ENCODE peak calls at places on chromosomes 13 and 19, in ten cellular contexts. One of them, this sample, is unnamed.

GRCh38 chr13:51721485-51721884 is 82.5 kb downstream of the DHRS12 start:
- DNase-seq in heart left ventricle: no peak
- DNase-seq in right lobe of liver: no peak
- DNase-seq in stomach: no peak
- DNase-seq in MM.1S: peak; percentile 8
- DNase-seq in PC-9: no peak
- DNase-seq in left lung: no peak
- DNase-seq in lower lobe of right lung: no peak
- DNase-seq in colonic mucosa: no peak
- DNase-seq in adrenal gland: peak; percentile 58
- DNase-seq in this sample: no peak

GRCh38 chr19:10019246-10019645 is 6.0 kb downstream of the RDH8 start:
- DNase-seq in stomach: no peak
- DNase-seq in PC-9: no peak
- DNase-seq in left lung: no peak
- DNase-seq in heart left ventricle: no peak
- DNase-seq in MM.1S: no peak
- DNase-seq in colonic mucosa: no peak
- DNase-seq in adrenal gland: no peak
- DNase-seq in right lobe of liver: no peak
- DNase-seq in lower lobe of right lung: no peak
- DNase-seq in this sample: no peak

GRCh38 chr13:110305544-110305943 is 1.4 kb downstream of the COL4A1 start:
- DNase-seq in heart left ventricle: no peak
- DNase-seq in colonic mucosa: no peak
- DNase-seq in stomach: no peak
- DNase-seq in MM.1S: no peak
- DNase-seq in adrenal gland: no peak
- DNase-seq in left lung: no peak
- DNase-seq in lower lobe of right lung: no peak
- DNase-seq in PC-9: no peak
- DNase-seq in right lobe of liver: no peak
- DNase-seq in this sample: no peak

GRCh38 chr13:27997904-27998522 is 9.5 kb upstream of the URAD start:
- DNase-seq in colonic mucosa: peak; percentile 59
- DNase-seq in heart left ventricle: no peak
- DNase-seq in PC-9: no peak
- DNase-seq in lower lobe of right lung: no peak
- DNase-seq in stomach: peak; percentile 54
- DNase-seq in right lobe of liver: no peak
- DNase-seq in left lung: no peak
- DNase-seq in adrenal gland: peak; percentile 16
- DNase-seq in MM.1S: peak; percentile 67
- DNase-seq in this sample: peak; percentile 49

GRCh38 chr13:113900646-113901045 is 36.8 kb upstream of the GAS6 start:
- DNase-seq in right lobe of liver: no peak
- DNase-seq in PC-9: no peak
- DNase-seq in heart left ventricle: no peak
- DNase-seq in colonic mucosa: no peak
- DNase-seq in left lung: no peak
- DNase-seq in MM.1S: no peak
- DNase-seq in adrenal gland: no peak
- DNase-seq in stomach: no peak
- DNase-seq in lower lobe of right lung: no peak
- DNase-seq in this sample: no peak

GRCh38 chr19:19444694-19445155 is 39.2 kb downstream of the GATAD2A start:
- DNase-seq in colonic mucosa: no peak
- DNase-seq in right lobe of liver: no peak
- DNase-seq in stomach: peak; percentile 56
- DNase-seq in lower lobe of right lung: no peak
- DNase-seq in heart left ventricle: no peak
- DNase-seq in left lung: no peak
- DNase-seq in adrenal gland: peak; percentile 27
- DNase-seq in PC-9: no peak
- DNase-seq in MM.1S: no peak
- DNase-seq in this sample: no peak

GRCh38 chr19:51971624-51972023 is 15.0 kb downstream of the ZNF350 start:
- DNase-seq in right lobe of liver: no peak
- DNase-seq in adrenal gland: no peak
- DNase-seq in MM.1S: no peak
- DNase-seq in left lung: no peak
- DNase-seq in lower lobe of right lung: no peak
- DNase-seq in stomach: no peak
- DNase-seq in heart left ventricle: no peak
- DNase-seq in PC-9: peak; percentile 7
- DNase-seq in colonic mucosa: no peak
- DNase-seq in this sample: no peak

GRCh38 chr13:102870677-102871415 is 25.0 kb downstream of the ERCC5 start:
- DNase-seq in PC-9: peak; percentile 32
- DNase-seq in left lung: peak; percentile 39
- DNase-seq in right lobe of liver: no peak
- DNase-seq in colonic mucosa: peak; percentile 50
- DNase-seq in heart left ventricle: peak; percentile 73
- DNase-seq in adrenal gland: peak; percentile 49
- DNase-seq in MM.1S: peak; percentile 57
- DNase-seq in lower lobe of right lung: peak; percentile 62
- DNase-seq in stomach: peak; percentile 56
- DNase-seq in this sample: peak; percentile 70

GRCh38 chr13:73365681-73366080 is 306.9 kb downstream of the KLF5 start:
- DNase-seq in right lobe of liver: no peak
- DNase-seq in MM.1S: no peak
- DNase-seq in heart left ventricle: no peak
- DNase-seq in PC-9: no peak
- DNase-seq in stomach: no peak
- DNase-seq in left lung: no peak
- DNase-seq in adrenal gland: no peak
- DNase-seq in colonic mucosa: no peak
- DNase-seq in lower lobe of right lung: no peak
- DNase-seq in this sample: no peak

GRCh38 chr13:21625366-21625765 is 21.4 kb upstream of the MICU2 start:
- DNase-seq in stomach: no peak
- DNase-seq in adrenal gland: peak; percentile 38
- DNase-seq in heart left ventricle: no peak
- DNase-seq in MM.1S: peak; percentile 67
- DNase-seq in colonic mucosa: peak; percentile 29
- DNase-seq in lower lobe of right lung: no peak
- DNase-seq in PC-9: no peak
- DNase-seq in right lobe of liver: no peak
- DNase-seq in left lung: no peak
- DNase-seq in this sample: no peak

GRCh38 chr19:48390188-48391099 is 907 bp downstream of the KDELR1 start:
- DNase-seq in right lobe of liver: peak; percentile 65
- DNase-seq in adrenal gland: peak; percentile 64
- DNase-seq in colonic mucosa: peak; percentile 67
- DNase-seq in left lung: peak; percentile 71
- DNase-seq in lower lobe of right lung: peak; percentile 77
- DNase-seq in PC-9: peak; percentile 56
- DNase-seq in heart left ventricle: peak; percentile 85
- DNase-seq in stomach: peak; percentile 70
- DNase-seq in MM.1S: peak; percentile 57
- DNase-seq in this sample: peak; percentile 84

GRCh38 chr13:76667551-76667950 is 218.7 kb downstream of the KCTD12 start:
- DNase-seq in right lobe of liver: no peak
- DNase-seq in MM.1S: peak; percentile 10
- DNase-seq in PC-9: no peak
- DNase-seq in adrenal gland: peak; percentile 14
- DNase-seq in colonic mucosa: peak; percentile 21
- DNase-seq in left lung: no peak
- DNase-seq in heart left ventricle: no peak
- DNase-seq in stomach: no peak
- DNase-seq in lower lobe of right lung: no peak
- DNase-seq in this sample: no peak
- TF ChIP-seq CTCF in right lobe of liver: peak; percentile 16
- TF ChIP-seq CTCF in MM.1S: no peak
- TF ChIP-seq CTCF in PC-9: no peak
- TF ChIP-seq CTCF in adrenal gland: peak; percentile 35
- TF ChIP-seq CTCF in colonic mucosa: no peak
- TF ChIP-seq CTCF in left lung: no peak
- TF ChIP-seq CTCF in heart left ventricle: peak; percentile 38
- TF ChIP-seq CTCF in stomach: no peak
- TF ChIP-seq CTCF in lower lobe of right lung: peak; percentile 40
- TF ChIP-seq CTCF in this sample: no peak

GRCh38 chr13:32284927-32285632 is 30.1 kb downstream of the ZAR1L start:
- DNase-seq in lower lobe of right lung: no peak
- DNase-seq in right lobe of liver: peak; percentile 52
- DNase-seq in heart left ventricle: no peak
- DNase-seq in stomach: peak; percentile 47
- DNase-seq in MM.1S: no peak
- DNase-seq in adrenal gland: peak; percentile 38
- DNase-seq in PC-9: peak; percentile 10
- DNase-seq in left lung: no peak
- DNase-seq in colonic mucosa: no peak
- DNase-seq in this sample: no peak
- H3K27ac ChIP-seq in lower lobe of right lung: peak overlapping the region; percentile 54
- H3K27ac ChIP-seq in right lobe of liver: no peak overlapping the region
- H3K27ac ChIP-seq in heart left ventricle: peak overlapping the region; percentile 57
- H3K27ac ChIP-seq in stomach: no peak overlapping the region
- H3K27ac ChIP-seq in MM.1S: no peak overlapping the region
- H3K27ac ChIP-seq in adrenal gland: no peak overlapping the region
- H3K27ac ChIP-seq in PC-9: no peak overlapping the region
- H3K27ac ChIP-seq in left lung: peak overlapping the region; percentile 15
- H3K27ac ChIP-seq in colonic mucosa: no peak overlapping the region
- H3K27ac ChIP-seq in this sample: no peak overlapping the region

GRCh38 chr13:40566811-40567210 is 99.6 kb downstream of the FOXO1 start:
- DNase-seq in left lung: no peak
- DNase-seq in colonic mucosa: no peak
- DNase-seq in adrenal gland: no peak
- DNase-seq in right lobe of liver: no peak
- DNase-seq in heart left ventricle: no peak
- DNase-seq in MM.1S: no peak
- DNase-seq in PC-9: no peak
- DNase-seq in stomach: no peak
- DNase-seq in lower lobe of right lung: no peak
- DNase-seq in this sample: no peak

GRCh38 chr13:40570930-40571329 is 95.5 kb downstream of the FOXO1 start:
- DNase-seq in heart left ventricle: no peak
- DNase-seq in adrenal gland: no peak
- DNase-seq in right lobe of liver: no peak
- DNase-seq in left lung: no peak
- DNase-seq in PC-9: no peak
- DNase-seq in stomach: no peak
- DNase-seq in lower lobe of right lung: no peak
- DNase-seq in colonic mucosa: no peak
- DNase-seq in MM.1S: no peak
- DNase-seq in this sample: no peak

GRCh38 chr13:40565282-40566148 is 100.9 kb downstream of the FOXO1 start:
- DNase-seq in right lobe of liver: no peak
- DNase-seq in MM.1S: no peak
- DNase-seq in lower lobe of right lung: no peak
- DNase-seq in stomach: no peak
- DNase-seq in heart left ventricle: no peak
- DNase-seq in left lung: no peak
- DNase-seq in colonic mucosa: no peak
- DNase-seq in PC-9: no peak
- DNase-seq in adrenal gland: no peak
- DNase-seq in this sample: no peak

GRCh38 chr13:40568672-40569350 is 97.6 kb downstream of the FOXO1 start:
- DNase-seq in PC-9: no peak
- DNase-seq in adrenal gland: no peak
- DNase-seq in lower lobe of right lung: no peak
- DNase-seq in right lobe of liver: no peak
- DNase-seq in heart left ventricle: no peak
- DNase-seq in MM.1S: no peak
- DNase-seq in stomach: no peak
- DNase-seq in colonic mucosa: no peak
- DNase-seq in left lung: no peak
- DNase-seq in this sample: no peak

DNA sequence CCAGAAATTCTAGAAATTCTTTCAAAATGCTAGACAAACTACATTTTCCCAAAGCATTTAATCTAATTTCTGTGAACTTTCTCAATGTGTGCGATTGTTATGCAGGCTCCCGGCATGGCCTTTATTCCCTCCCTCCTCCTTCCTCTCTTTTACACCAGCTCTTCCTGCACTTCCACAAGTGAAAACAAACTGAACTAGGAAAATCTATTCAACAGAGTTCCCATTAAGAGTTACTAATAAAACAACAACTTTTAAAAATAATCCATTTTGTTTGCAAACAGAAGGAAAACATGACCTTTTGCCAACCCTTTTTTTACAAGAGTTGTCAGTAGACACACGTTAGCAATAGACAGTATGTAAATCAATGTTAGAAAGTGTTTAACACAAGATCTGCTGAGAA is 98.2 kb downstream of the FOXO1 start:
- DNase-seq in stomach: no peak
- DNase-seq in adrenal gland: no peak
- DNase-seq in left lung: no peak
- DNase-seq in PC-9: no peak
- DNase-seq in MM.1S: no peak
- DNase-seq in colonic mucosa: no peak
- DNase-seq in heart left ventricle: no peak
- DNase-seq in lower lobe of right lung: no peak
- DNase-seq in right lobe of liver: no peak
- DNase-seq in this sample: no peak
- H3K4me1 ChIP-seq in stomach: peaks cover 29% of the 10 kb centered on the region
- H3K4me1 ChIP-seq in adrenal gland: peaks cover 41% of the 10 kb centered on the region
- H3K4me1 ChIP-seq in left lung: peaks cover 38% of the 10 kb centered on the region
- H3K4me1 ChIP-seq in PC-9: no peaks in the 10 kb centered on the region
- H3K4me1 ChIP-seq in MM.1S: no peaks in the 10 kb centered on the region
- H3K4me1 ChIP-seq in colonic mucosa: no peaks in the 10 kb centered on the region
- H3K4me1 ChIP-seq in heart left ventricle: peaks cover 25% of the 10 kb centered on the region
- H3K4me1 ChIP-seq in lower lobe of right lung: peaks cover 53% of the 10 kb centered on the region
- H3K4me1 ChIP-seq in right lobe of liver: peaks cover 45% of the 10 kb centered on the region
- H3K4me1 ChIP-seq in this sample: peaks cover 38% of the 10 kb centered on the region

GRCh38 chr19:29966594-29967249 is 24.7 kb downstream of the URI1 start:
- DNase-seq in adrenal gland: no peak
- DNase-seq in stomach: no peak
- DNase-seq in MM.1S: peak; percentile 35
- DNase-seq in PC-9: no peak
- DNase-seq in left lung: no peak
- DNase-seq in heart left ventricle: no peak
- DNase-seq in lower lobe of right lung: no peak
- DNase-seq in colonic mucosa: no peak
- DNase-seq in right lobe of liver: no peak
- DNase-seq in this sample: no peak
- TF ChIP-seq CTCF in adrenal gland: no peak
- TF ChIP-seq CTCF in stomach: no peak
- TF ChIP-seq CTCF in MM.1S: peak; percentile 33
- TF ChIP-seq CTCF in PC-9: peak; percentile 42
- TF ChIP-seq CTCF in left lung: no peak
- TF ChIP-seq CTCF in heart left ventricle: no peak
- TF ChIP-seq CTCF in lower lobe of right lung: no peak
- TF ChIP-seq CTCF in colonic mucosa: no peak
- TF ChIP-seq CTCF in right lobe of liver: peak; percentile 30
- TF ChIP-seq CTCF in this sample: no peak

GRCh38 chr19:43437712-43438111 is 23.0 kb downstream of the TEX101 start:
- DNase-seq in PC-9: no peak
- DNase-seq in lower lobe of right lung: no peak
- DNase-seq in stomach: no peak
- DNase-seq in right lobe of liver: no peak
- DNase-seq in heart left ventricle: no peak
- DNase-seq in MM.1S: no peak
- DNase-seq in colonic mucosa: no peak
- DNase-seq in left lung: no peak
- DNase-seq in adrenal gland: no peak
- DNase-seq in this sample: no peak
- H3K27ac ChIP-seq in PC-9: peak overlapping the region; percentile 40
- H3K27ac ChIP-seq in lower lobe of right lung: peak overlapping the region; percentile 12
- H3K27ac ChIP-seq in stomach: no peak overlapping the region
- H3K27ac ChIP-seq in right lobe of liver: no peak overlapping the region
- H3K27ac ChIP-seq in heart left ventricle: no peak overlapping the region
- H3K27ac ChIP-seq in MM.1S: no peak overlapping the region
- H3K27ac ChIP-seq in colonic mucosa: no peak overlapping the region
- H3K27ac ChIP-seq in left lung: no peak overlapping the region
- H3K27ac ChIP-seq in adrenal gland: no peak overlapping the region
- H3K27ac ChIP-seq in this sample: no peak overlapping the region

GRCh38 chr19:35755160-35755549 is 1.7 kb downstream of the HSPB6 start:
- DNase-seq in left lung: no peak
- DNase-seq in stomach: no peak
- DNase-seq in right lobe of liver: no peak
- DNase-seq in PC-9: no peak
- DNase-seq in MM.1S: no peak
- DNase-seq in adrenal gland: no peak
- DNase-seq in colonic mucosa: no peak
- DNase-seq in lower lobe of right lung: no peak
- DNase-seq in heart left ventricle: no peak
- DNase-seq in this sample: no peak
- H3K4me1 ChIP-seq in left lung: peaks cover 44% of the 10 kb centered on the region
- H3K4me1 ChIP-seq in stomach: peaks cover 37% of the 10 kb centered on the region
- H3K4me1 ChIP-seq in right lobe of liver: peaks cover 14% of the 10 kb centered on the region
- H3K4me1 ChIP-seq in PC-9: peaks cover 19% of the 10 kb centered on the region
- H3K4me1 ChIP-seq in MM.1S: peaks cover 12% of the 10 kb centered on the region
- H3K4me1 ChIP-seq in adrenal gland: peaks cover 31% of the 10 kb centered on the region
- H3K4me1 ChIP-seq in colonic mucosa: no peaks in the 10 kb centered on the region
- H3K4me1 ChIP-seq in lower lobe of right lung: peaks cover 32% of the 10 kb centered on the region
- H3K4me1 ChIP-seq in heart left ventricle: no peaks in the 10 kb centered on the region
- H3K4me1 ChIP-seq in this sample: no peaks in the 10 kb centered on the region

This sample was measured in pancreas.